ENCODE peak calls at places on chromosome 7, in four cellular contexts. B is HT-29; T is naive thymus-derived CD4-positive, alpha-beta T cell; G is heart right ventricle. K is an unnamed sample.

GRCh38 chr7:618539-619355 is 99.1 kb upstream of the PDGFA start:
- DNase-seq in B (peak), G (no peak), T (peak), K (peak)

GRCh38 chr7:43905209-43905946 is 1.0 kb downstream of the URGCP start:
- DNase-seq in G (no peak), T (no peak), B (peak), K (no peak)

GRCh38 chr7:41295455-41295815 is 407.5 kb downstream of the INHBA start:
- DNase-seq in T (no peak), B (no peak), G (no peak), K (no peak)

GRCh38 chr7:146956853-146957252 is 840.3 kb downstream of the CNTNAP2 start:
- DNase-seq in G (no peak), B (no peak), T (no peak), K (no peak)

GRCh38 chr7:26690135-26690534 is 174.3 kb downstream of the SKAP2 start:
- DNase-seq in T (no peak), G (no peak), B (no peak), K (no peak)

GRCh38 chr7:66921918-66922486 is 977 bp downstream of the TMEM248 start:
- DNase-seq in G (no peak), T (peak), B (peak), K (peak)

GRCh38 chr7:37732253-37732652 is 48.7 kb downstream of the GPR141 start:
- DNase-seq in T (no peak), G (peak), B (peak), K (peak)

GRCh38 chr7:141991144-141991543 is 4.5 kb upstream of the MGAM start:
- DNase-seq in T (no peak), G (no peak), B (no peak), K (no peak)

GRCh38 chr7:55432937-55433784 is 68.0 kb downstream of the LANCL2 start:
- DNase-seq in B (peak), G (no peak), T (peak), K (peak)

GRCh38 chr7:5699467-5699866 is 82.0 kb downstream of the RNF216 start:
- DNase-seq in G (no peak), B (no peak), T (no peak), K (no peak)

GRCh38 chr7:106346678-106347217 is 62.0 kb upstream of the NAMPT start:
- DNase-seq in G (no peak), T (peak), B (peak), K (peak)

GRCh38 chr7:110868458-110868857 is 222.5 kb upstream of the LRRN3 start:
- DNase-seq in G (no peak), T (no peak), B (no peak), K (no peak)

GRCh38 chr7:42886129-42886528 is 25.7 kb downstream of the C7orf25 start:
- DNase-seq in G (no peak), T (no peak), B (peak), K (no peak)

GRCh38 chr7:135291809-135292253 is 58.2 kb downstream of the STRA8 start:
- DNase-seq in T (no peak), G (no peak), B (no peak), K (no peak)

GRCh38 chr7:98286093-98286525 is 4.6 kb downstream of the BRI3 start:
- DNase-seq in T (no peak), B (peak), G (peak), K (no peak)

GRCh38 chr7:1388021-1388704 is 71.1 kb downstream of the MICALL2 start:
- DNase-seq in T (no peak), G (no peak), B (no peak), K (no peak)

GRCh38 chr7:51324206-51324884 is 7.7 kb upstream of the COBL start:
- DNase-seq in T (no peak), B (no peak), G (no peak), K (no peak)

GRCh38 chr7:137091396-137091795 is 222.9 kb downstream of the CHRM2 start:
- DNase-seq in T (no peak), B (peak), G (no peak), K (no peak)

GRCh38 chr7:17507717-17508116 is 209.3 kb downstream of the AHR start:
- DNase-seq in B (no peak), G (no peak), T (no peak), K (no peak)

K was measured in activated CD4-positive, alpha-beta T cell treated with anti-CD3 and anti-CD28 coated beads, Interleukin-2, amount 10 ng/mL, durations not matched to agents 7 days and 5 days.